ENCODE peak calls at places on chromosomes 16 and 17, in ten cellular contexts. B is mammary epithelial cell; Z is psoas muscle; A is uterus; C is spleen; M is hepatocyte; S is upper lobe of right lung; N is transverse colon; U is CD8-positive, alpha-beta T cell; H is cardiac muscle cell. R is an unnamed sample. For H3K4me1 and H3K27me3, the result is how much of the 10 kb centered on the place peaks cover.

GRCh38 chr16:68093816-68094613 is 8.8 kb downstream of the NFATC3 start:
- DNase-seq in B (peak), Z (no peak), A (no peak), C (no peak), M (no peak), S (no peak), N (no peak), U (no peak), H (peak), R (peak)

GRCh38 chr16:17101646-17102045 is 369.1 kb downstream of the XYLT1 start:
- DNase-seq in B (peak), Z (no peak), A (no peak), C (no peak), M (no peak), S (no peak), N (no peak), U (no peak), H (no peak), R (peak)

GRCh38 chr17:71850792-71851191 is 270.0 kb upstream of the SOX9 start:
- DNase-seq in B (no peak), Z (no peak), A (no peak), C (no peak), M (no peak), S (no peak), N (no peak), U (no peak), H (no peak), R (no peak)

GRCh38 chr17:76700627-76701470 is 9.9 kb downstream of the MXRA7 start:
- DNase-seq in B (peak), Z (peak), A (peak), C (no peak), M (peak), S (no peak), N (peak), U (no peak), H (peak), R (peak)

GRCh38 chr17:79619196-79619595 is 8.3 kb upstream of the RBFOX3 start:
- DNase-seq in B (no peak), Z (peak), A (peak), C (peak), M (no peak), S (no peak), N (no peak), U (no peak), H (no peak), R (no peak)

GRCh38 chr16:9797306-9797705 is 384.9 kb downstream of the GRIN2A start:
- DNase-seq in B (peak), Z (no peak), A (no peak), C (no peak), M (peak), S (no peak), N (no peak), U (no peak), H (no peak), R (peak)

GRCh38 chr16:70788668-70789161 is 12.2 kb downstream of the VAC14 start:
- DNase-seq in B (no peak), Z (no peak), A (no peak), C (no peak), M (no peak), S (no peak), N (no peak), U (no peak), H (no peak), R (peak)

GRCh38 chr16:53052519-53053501 is at the start of gene CHD9NB:
- DNase-seq in B (peak), Z (no peak), A (no peak), C (no peak), M (peak), S (no peak), N (peak), U (no peak), H (no peak), R (peak)

GRCh38 chr16:11665071-11665491 is 3.2 kb upstream of the SNN start:
- DNase-seq in B (no peak), Z (no peak), A (no peak), C (peak), M (no peak), S (no peak), N (no peak), U (peak), H (no peak), R (no peak)

GRCh38 chr17:41003926-41004325 is 4.2 kb upstream of the KRTAP3-2 start:
- DNase-seq in B (no peak), Z (no peak), A (no peak), C (no peak), M (no peak), S (no peak), N (no peak), U (no peak), H (no peak), R (no peak)

GRCh38 chr17:7060165-7060890 is 16.4 kb upstream of the SLC16A11 start:
- DNase-seq in B (peak), Z (no peak), A (no peak), C (no peak), M (no peak), S (no peak), N (no peak), U (no peak), H (no peak), R (peak)

GRCh38 chr17:37176683-37177082 is 199.1 kb upstream of the C17orf78 start:
- DNase-seq in B (peak), Z (no peak), A (no peak), C (no peak), M (no peak), S (no peak), N (no peak), U (no peak), H (no peak), R (peak)

GRCh38 chr17:19629449-19629848 is 19.1 kb upstream of the ALDH3A2 start:
- DNase-seq in B (no peak), Z (no peak), A (no peak), C (no peak), M (no peak), S (no peak), N (no peak), U (no peak), H (no peak), R (no peak)

GRCh38 chr17:47205419-47205963 is 3.7 kb upstream of the MYL4 start:
- DNase-seq in B (peak), Z (no peak), A (no peak), C (peak), M (peak), S (peak), N (peak), U (peak), H (peak), R (peak)

GRCh38 chr16:1296688-1297412 is 12.6 kb upstream of the UBE2I start:
- DNase-seq in B (peak), Z (no peak), A (no peak), C (no peak), M (peak), S (no peak), N (peak), U (no peak), H (peak), R (peak)

GRCh38 chr17:42744283-42744805 is 496 bp downstream of the EZH1 start:
- DNase-seq in B (peak), Z (peak), A (no peak), C (no peak), M (peak), S (peak), N (peak), U (peak), H (peak), R (peak)

GRCh38 chr16:59259074-59259963 is 525.2 kb upstream of the GOT2 start:
- DNase-seq in B (no peak), Z (no peak), A (no peak), C (no peak), M (no peak), S (no peak), N (no peak), U (no peak), H (no peak), R (peak)

GRCh38 chr17:79168486-79169055 is 93.9 kb downstream of the ENGASE start:
- DNase-seq in B (no peak), Z (no peak), A (no peak), C (no peak), M (no peak), S (no peak), N (no peak), U (no peak), H (no peak), R (no peak)

GRCh38 chr17:21511368-21512195 is 135.4 kb downstream of the KCNJ12 start:
- DNase-seq in B (peak), Z (peak), A (peak), C (peak), M (peak), S (peak), N (peak), U (peak), H (peak), R (peak)

GRCh38 chr16:69131167-69131748 is 1.1 kb downstream of the CHTF8 start:
- DNase-seq in B (no peak), Z (no peak), A (no peak), C (peak), M (peak), S (peak), N (no peak), U (no peak), H (peak), R (peak)

GRCh38 chr17:40099627-40100418 is 566 bp downstream of the NR1D1 start:
- DNase-seq in B (peak), Z (peak), A (no peak), C (peak), M (no peak), S (no peak), N (no peak), U (no peak), H (no peak), R (no peak)

GRCh38 chr16:23296994-23297393 is 5.1 kb upstream of the SCNN1B start:
- DNase-seq in B (no peak), Z (no peak), A (no peak), C (no peak), M (no peak), S (no peak), N (peak), U (no peak), H (no peak), R (no peak)

GRCh38 chr17:48755346-48755745 is 26.8 kb upstream of the HOXB13 start:
- DNase-seq in B (no peak), Z (no peak), A (no peak), C (no peak), M (no peak), S (no peak), N (no peak), U (no peak), H (no peak), R (no peak)

GRCh38 chr16:58096249-58096648 is 32.9 kb downstream of the CFAP20 start:
- DNase-seq in B (no peak), Z (no peak), A (no peak), C (no peak), M (no peak), S (peak), N (no peak), U (no peak), H (peak), R (no peak)

GRCh38 chr16:3175157-3176153 is 12.5 kb upstream of the OR1F1 start:
- DNase-seq in B (peak), Z (no peak), A (no peak), C (peak), M (no peak), S (no peak), N (no peak), U (no peak), H (no peak), R (peak)

GRCh38 chr17:42477173-42477572 is 18.5 kb downstream of the ATP6V0A1 start:
- DNase-seq in B (no peak), Z (no peak), A (no peak), C (no peak), M (no peak), S (no peak), N (no peak), U (no peak), H (no peak), R (no peak)

GRCh38 chr17:77529328-77529650 is 388.5 kb downstream of the SEC14L1 start:
- DNase-seq in B (no peak), Z (no peak), A (no peak), C (no peak), M (no peak), S (peak), N (no peak), U (no peak), H (no peak), R (no peak)

GRCh38 chr17:17663160-17664072 is 17.8 kb upstream of the RAI1 start:
- DNase-seq in B (peak), Z (peak), A (peak), C (peak), M (peak), S (no peak), N (peak), U (peak), H (peak), R (peak)

GRCh38 chr17:4258867-4259266 is 4.9 kb downstream of the ANKFY1 start:
- DNase-seq in B (no peak), Z (no peak), A (no peak), C (no peak), M (no peak), S (no peak), N (no peak), U (no peak), H (no peak), R (no peak)

GRCh38 chr17:59097876-59098275 is 8.8 kb downstream of the TRIM37 start:
- DNase-seq in B (no peak), Z (no peak), A (no peak), C (no peak), M (no peak), S (no peak), N (no peak), U (no peak), H (no peak), R (no peak)

GRCh38 chr17:59093702-59094231 is 12.9 kb downstream of the TRIM37 start:
- DNase-seq in B (peak), Z (peak), A (peak), C (no peak), M (peak), S (no peak), N (peak), U (no peak), H (no peak), R (peak)

GRCh38 chr17:59093145-59093701 is 13.5 kb downstream of the TRIM37 start:
- DNase-seq in B (no peak), Z (no peak), A (no peak), C (no peak), M (no peak), S (no peak), N (no peak), U (no peak), H (no peak), R (no peak)

GRCh38 chr17:59094921-59095530 is 11.7 kb downstream of the TRIM37 start:
- DNase-seq in B (no peak), Z (no peak), A (no peak), C (no peak), M (no peak), S (no peak), N (no peak), U (no peak), H (no peak), R (no peak)
- H3K27ac ChIP-seq in B (peak), Z (no peak), A (no peak), C (no peak), M (peak), S (no peak), N (no peak), U (no peak), H (no peak), R (peak)

GRCh38 chr17:82896071-82897000 is 56.5 kb upstream of the ZNF750 start:
- DNase-seq in B (no peak), Z (peak), A (no peak), C (no peak), M (no peak), S (no peak), N (no peak), U (no peak), H (no peak), R (no peak)
- H3K4me1 ChIP-seq in B (under half), Z (under half), A (under half), C (under half), M (under half), S (under half), N (under half), U (under half), H (under half), R (under half)

DNA sequence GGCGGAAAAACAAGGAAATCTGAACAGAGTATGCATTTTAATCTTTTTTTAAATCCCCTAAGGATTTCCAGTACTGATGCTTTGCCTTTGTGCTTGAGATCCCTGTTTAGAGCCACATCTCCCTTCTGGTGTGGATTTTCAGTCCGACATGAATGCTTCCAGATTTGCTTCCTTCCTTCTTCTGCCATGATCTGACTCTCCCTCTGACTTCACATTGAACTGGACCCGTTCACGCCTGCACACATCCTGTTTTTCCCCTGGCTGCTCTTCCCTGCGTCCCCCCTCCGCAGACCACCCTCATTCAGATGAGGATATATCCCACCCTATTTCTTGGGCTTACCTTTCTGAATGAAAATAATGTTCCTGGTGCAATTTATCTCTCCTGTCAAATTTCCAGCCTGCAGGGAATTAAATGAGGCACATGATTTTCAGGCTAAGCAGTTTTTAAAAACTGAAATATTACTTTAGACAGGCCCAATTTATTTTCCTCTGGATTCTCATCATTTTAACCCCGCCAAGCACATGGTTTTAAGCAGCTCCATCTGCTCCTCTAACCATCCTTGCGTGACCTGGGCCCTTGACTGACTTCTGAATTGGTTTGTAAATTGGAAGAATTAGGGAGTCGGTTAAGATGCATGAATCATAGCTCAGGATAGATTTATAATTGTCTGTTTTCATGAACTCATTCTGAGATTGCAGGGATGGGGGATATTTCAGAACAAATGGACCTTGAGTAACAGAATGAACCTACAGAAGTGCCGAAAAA is 59.2 kb downstream of the BMERB1 start:
- DNase-seq in B (no peak), Z (no peak), A (peak), C (no peak), M (no peak), S (no peak), N (no peak), U (no peak), H (no peak), R (peak)
- H3K27me3 ChIP-seq in B (under half), Z (under half), A (under half), C (under half), M (under half), S (under half), N (under half), U (under half), H (under half), R (under half)

GRCh38 chr16:88993006-88993787 is 16.2 kb upstream of the CBFA2T3 start:
- DNase-seq in B (no peak), Z (no peak), A (no peak), C (peak), M (no peak), S (no peak), N (no peak), U (no peak), H (no peak), R (no peak)
- H3K27ac ChIP-seq in B (no peak), Z (no peak), A (no peak), C (no peak), M (no peak), S (no peak), N (no peak), U (no peak), H (peak), R (no peak)

DNA sequence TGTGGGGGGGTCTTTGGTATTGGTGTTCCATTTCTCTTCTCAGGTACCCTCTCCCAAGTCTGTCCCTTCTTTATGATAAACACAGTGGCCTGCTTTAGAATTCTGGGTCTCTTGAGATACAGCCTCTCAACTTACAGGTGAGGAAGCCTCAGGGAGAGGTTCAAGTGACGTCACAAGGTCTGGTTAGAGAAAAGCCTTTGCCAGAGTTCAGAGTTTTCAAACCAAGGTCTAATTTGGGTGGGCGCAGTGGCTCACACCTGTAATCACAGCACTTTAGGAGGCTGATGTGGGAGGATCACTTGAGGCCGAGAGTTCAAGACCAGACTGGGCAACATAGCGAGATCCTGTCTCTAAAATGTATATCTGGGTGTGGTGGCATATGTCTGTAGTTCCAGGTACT is 2.1 kb downstream of the IRF8 start:
- DNase-seq in B (no peak), Z (no peak), A (no peak), C (no peak), M (no peak), S (no peak), N (no peak), U (no peak), H (no peak), R (no peak)
- H3K4me1 ChIP-seq in B (under half), Z (under half), A (under half), C (half or more), M (under half), S (under half), N (under half), U (under half), H (under half), R (under half)